ENCODE peak calls at places on chromosome 3, in five cellular contexts. G, I, D, R and S are unnamed samples.
A peak's percentile ranks its signal among the peaks of the same experiment; 100 is the strongest.

GRCh38 chr3:48609088-48610005 is at the start of gene UQCRC1:
- DNase-seq in G (peak; percentile 87), I (peak; percentile 94), D (peak; percentile 98), R (peak; percentile 89), S (peak; percentile 96)

GRCh38 chr3:124772081-124772831 is 42.0 kb downstream of the UMPS start:
- DNase-seq in G (peak; percentile 81), I (no peak), D (no peak), R (no peak), S (peak; percentile 100)

GRCh38 chr3:13890377-13891016 is 10.6 kb upstream of the WNT7A start:
- DNase-seq in G (no peak), I (no peak), D (no peak), R (no peak), S (no peak)

GRCh38 chr3:72474775-72475174 is 373.5 kb downstream of the SHQ1 start:
- DNase-seq in G (no peak), I (no peak), D (no peak), R (no peak), S (no peak)

GRCh38 chr3:177283983-177284382 is 86.7 kb upstream of the TBL1XR1 start:
- DNase-seq in G (no peak), I (no peak), D (no peak), R (no peak), S (no peak)

GRCh38 chr3:124315215-124316033 is 323.5 kb upstream of the ROPN1 start:
- DNase-seq in G (peak; percentile 33), I (no peak), D (no peak), R (no peak), S (peak; percentile 8)

GRCh38 chr3:157130138-157130880 is 29.6 kb downstream of the CCNL1 start:
- DNase-seq in G (peak; percentile 29), I (peak; percentile 71), D (no peak), R (peak; percentile 57), S (peak; percentile 61)

GRCh38 chr3:141106842-141107241 is 55.7 kb downstream of the SPSB4 start:
- DNase-seq in G (no peak), I (no peak), D (peak; percentile 61), R (no peak), S (no peak)

GRCh38 chr3:39086066-39086657 is 21.3 kb downstream of the GORASP1 start:
- DNase-seq in G (no peak), I (no peak), D (no peak), R (no peak), S (no peak)

GRCh38 chr3:120693439-120694172 is 11.6 kb upstream of the HGD start:
- DNase-seq in G (no peak), I (no peak), D (no peak), R (no peak), S (peak; percentile 79)

GRCh38 chr3:139132976-139133375 is 88.3 kb upstream of the PRR23C start:
- DNase-seq in G (no peak), I (no peak), D (no peak), R (no peak), S (no peak)

GRCh38 chr3:29255854-29256696 is 24.8 kb upstream of the RBMS3 start:
- DNase-seq in G (no peak), I (no peak), D (no peak), R (no peak), S (no peak)

GRCh38 chr3:156151824-156152428 is 31.5 kb downstream of the KCNAB1 start:
- DNase-seq in G (peak; percentile 28), I (peak; percentile 61), D (peak; percentile 85), R (peak; percentile 47), S (peak; percentile 75)

GRCh38 chr3:66816110-66816761 is 181.9 kb upstream of the KBTBD8 start:
- DNase-seq in G (no peak), I (peak; percentile 30), D (no peak), R (no peak), S (peak; percentile 64)

GRCh38 chr3:168071535-168071934 is 24.2 kb downstream of the GOLIM4 start:
- DNase-seq in G (no peak), I (no peak), D (no peak), R (no peak), S (no peak)

GRCh38 chr3:73100734-73101550 is 39.5 kb downstream of the EBLN2 start:
- DNase-seq in G (peak; percentile 65), I (peak; percentile 91), D (peak; percentile 87), R (peak; percentile 78), S (peak; percentile 70)

GRCh38 chr3:46566040-46566631 is at the start of gene LRRC2:
- DNase-seq in G (peak; percentile 54), I (no peak), D (no peak), R (peak; percentile 16), S (peak; percentile 33)

GRCh38 chr3:9179826-9180763 is 69.4 kb downstream of the SRGAP3 start:
- DNase-seq in G (no peak), I (no peak), D (no peak), R (no peak), S (no peak)

GRCh38 chr3:185865277-185865676 is 40.4 kb upstream of the IGF2BP2 start:
- DNase-seq in G (peak; percentile 1), I (peak; percentile 11), D (no peak), R (no peak), S (no peak)

GRCh38 chr3:13007251-13007941 is 65.8 kb downstream of the IQSEC1 start:
- DNase-seq in G (no peak), I (no peak), D (peak; percentile 60), R (no peak), S (no peak)

GRCh38 chr3:132180337-132180791 is 136.8 kb upstream of the ACP3 start:
- DNase-seq in G (no peak), I (peak; percentile 58), D (no peak), R (no peak), S (peak; percentile 62)

GRCh38 chr3:62876064-62876463 is 848 bp upstream of the CADPS start:
- DNase-seq in G (peak; percentile 15), I (peak; percentile 78), D (no peak), R (peak; percentile 79), S (peak; percentile 21)

GRCh38 chr3:145649368-145649887 is 511.6 kb downstream of the PLOD2 start:
- DNase-seq in G (no peak), I (no peak), D (no peak), R (no peak), S (no peak)